ENCODE peak calls at places on chromosomes 6 and 20, in ten cellular contexts. P is GM12891; Z is head of caudate nucleus; K is AG08395; B is stimulated activated effector memory CD8-positive, alpha-beta T cell treated with anti-CD3 and anti-CD28 coated beads, Interleukin-12 subunit alpha, Interleukin-12 subunit beta, amount 100 ng/mL, for 72 hours; A is EL; I is effector memory CD8-positive, alpha-beta T cell; U is stimulated activated CD4-positive, alpha-beta T cell treated with anti-CD3 and anti-CD28 coated beads, Interleukin-4, amount 100 ng/mL, for 4 hours; X is CD8-positive, alpha-beta memory T cell; D is cardiac muscle cell. H is an unnamed sample.

GRCh38 chr6:31138982-31139381 is at the start of gene PSORS1C2:
- DNase-seq in K (no peak), B (no peak), P (no peak), I (no peak), X (no peak), U (no peak), A (no peak), Z (no peak), D (no peak), H (no peak)

GRCh38 chr6:37673436-37673835 is 24.2 kb downstream of the MDGA1 start:
- DNase-seq in D (no peak), B (no peak), P (no peak), K (no peak), A (no peak), U (no peak), X (no peak), Z (no peak), I (no peak), H (no peak)

GRCh38 chr6:134063121-134063965 is 10.9 kb upstream of the SLC2A12 start:
- DNase-seq in U (no peak), I (no peak), D (peak), P (no peak), K (no peak), A (no peak), B (no peak), Z (no peak), X (no peak), H (no peak)

GRCh38 chr6:6495851-6496250 is 92.7 kb upstream of the LY86 start:
- DNase-seq in D (no peak), P (no peak), B (no peak), U (no peak), X (no peak), I (no peak), Z (no peak), K (peak), A (no peak), H (no peak)

GRCh38 chr20:32028647-32029372 is 18.6 kb downstream of the CCM2L start:
- DNase-seq in K (no peak), B (no peak), I (no peak), P (no peak), X (no peak), U (no peak), Z (no peak), D (peak), A (no peak), H (no peak)

GRCh38 chr6:71394001-71394432 is 105.4 kb downstream of the OGFRL1 start:
- DNase-seq in D (no peak), B (no peak), X (no peak), I (no peak), Z (no peak), K (peak), P (no peak), U (no peak), A (peak), H (no peak)

GRCh38 chr6:76381612-76382011 is 309.1 kb upstream of the IMPG1 start:
- DNase-seq in X (no peak), A (no peak), I (no peak), P (no peak), D (no peak), K (no peak), Z (no peak), B (no peak), U (no peak), H (no peak)

GRCh38 chr6:89637960-89638319 is 607 bp downstream of the LYRM2 start:
- DNase-seq in P (no peak), I (no peak), D (no peak), X (no peak), A (no peak), B (no peak), K (no peak), Z (no peak), U (no peak), H (no peak)

GRCh38 chr6:130494745-130495144 is 128.9 kb downstream of the TMEM200A start:
- DNase-seq in K (no peak), I (no peak), P (no peak), D (no peak), A (peak), X (no peak), B (no peak), Z (no peak), U (no peak), H (no peak)

GRCh38 chr6:153312633-153313032 is 181.6 kb upstream of the RGS17 start:
- DNase-seq in X (no peak), B (no peak), A (peak), I (no peak), U (peak), Z (peak), K (no peak), P (no peak), D (peak), H (peak)

H was measured in GM19239.